ENCODE peak calls at places on chromosomes 13 and 19, in ten cellular contexts. One of them, this sample, is unnamed.

GRCh38 chr13:36297259-36297599 is 385 bp downstream of the CCDC169 start:
- DNase-seq in amygdala: no peak
- DNase-seq in NCI-H1436: no peak
- DNase-seq in stimulated activated CD4-positive, alpha-beta T cell treated with anti-CD3 and anti-CD28 coated beads, Interleukin-1b, Interleukin-23, amount 100 ng/mL, for 1 hour: no peak
- DNase-seq in GM12878: no peak
- DNase-seq in hypothalamus: no peak
- DNase-seq in EL: peak
- DNase-seq in HCT116: no peak
- DNase-seq in PC-3: peak
- DNase-seq in NB4: peak
- DNase-seq in this sample: no peak

GRCh38 chr13:51933466-51934058 is 71.8 kb downstream of the CCDC70 start:
- DNase-seq in amygdala: no peak
- DNase-seq in NCI-H1436: no peak
- DNase-seq in stimulated activated CD4-positive, alpha-beta T cell treated with anti-CD3 and anti-CD28 coated beads, Interleukin-1b, Interleukin-23, amount 100 ng/mL, for 1 hour: no peak
- DNase-seq in GM12878: no peak
- DNase-seq in hypothalamus: no peak
- DNase-seq in EL: no peak
- DNase-seq in HCT116: no peak
- DNase-seq in PC-3: no peak
- DNase-seq in NB4: no peak
- DNase-seq in this sample: no peak

GRCh38 chr19:10226376-10227214 is 4.5 kb downstream of the S1PR2 start:
- DNase-seq in amygdala: peak
- DNase-seq in NCI-H1436: no peak
- DNase-seq in stimulated activated CD4-positive, alpha-beta T cell treated with anti-CD3 and anti-CD28 coated beads, Interleukin-1b, Interleukin-23, amount 100 ng/mL, for 1 hour: no peak
- DNase-seq in GM12878: no peak
- DNase-seq in hypothalamus: no peak
- DNase-seq in EL: peak
- DNase-seq in HCT116: no peak
- DNase-seq in PC-3: no peak
- DNase-seq in NB4: no peak
- DNase-seq in this sample: peak

GRCh38 chr19:6710273-6711077 is 10.0 kb downstream of the C3 start:
- DNase-seq in amygdala: no peak
- DNase-seq in NCI-H1436: no peak
- DNase-seq in stimulated activated CD4-positive, alpha-beta T cell treated with anti-CD3 and anti-CD28 coated beads, Interleukin-1b, Interleukin-23, amount 100 ng/mL, for 1 hour: no peak
- DNase-seq in GM12878: no peak
- DNase-seq in hypothalamus: no peak
- DNase-seq in EL: no peak
- DNase-seq in HCT116: no peak
- DNase-seq in PC-3: peak
- DNase-seq in NB4: no peak
- DNase-seq in this sample: no peak

GRCh38 chr13:107568181-107568580 is 647.2 kb downstream of the LIG4 start:
- DNase-seq in amygdala: no peak
- DNase-seq in NCI-H1436: no peak
- DNase-seq in stimulated activated CD4-positive, alpha-beta T cell treated with anti-CD3 and anti-CD28 coated beads, Interleukin-1b, Interleukin-23, amount 100 ng/mL, for 1 hour: no peak
- DNase-seq in GM12878: no peak
- DNase-seq in hypothalamus: no peak
- DNase-seq in EL: no peak
- DNase-seq in HCT116: no peak
- DNase-seq in PC-3: no peak
- DNase-seq in NB4: no peak
- DNase-seq in this sample: no peak

GRCh38 chr19:45446295-45446694 is 21.5 kb upstream of the FOSB start:
- DNase-seq in amygdala: no peak
- DNase-seq in NCI-H1436: no peak
- DNase-seq in stimulated activated CD4-positive, alpha-beta T cell treated with anti-CD3 and anti-CD28 coated beads, Interleukin-1b, Interleukin-23, amount 100 ng/mL, for 1 hour: no peak
- DNase-seq in GM12878: no peak
- DNase-seq in hypothalamus: no peak
- DNase-seq in EL: peak
- DNase-seq in HCT116: no peak
- DNase-seq in PC-3: peak
- DNase-seq in NB4: peak
- DNase-seq in this sample: no peak

GRCh38 chr19:40165362-40165937 is 25.8 kb upstream of the MAP3K10 start:
- DNase-seq in amygdala: peak
- DNase-seq in NCI-H1436: peak
- DNase-seq in stimulated activated CD4-positive, alpha-beta T cell treated with anti-CD3 and anti-CD28 coated beads, Interleukin-1b, Interleukin-23, amount 100 ng/mL, for 1 hour: peak
- DNase-seq in GM12878: no peak
- DNase-seq in hypothalamus: no peak
- DNase-seq in EL: peak
- DNase-seq in HCT116: peak
- DNase-seq in PC-3: peak
- DNase-seq in NB4: peak
- DNase-seq in this sample: peak

GRCh38 chr19:17262557-17262956 is 2.0 kb downstream of the USHBP1 start:
- DNase-seq in amygdala: no peak
- DNase-seq in NCI-H1436: no peak
- DNase-seq in stimulated activated CD4-positive, alpha-beta T cell treated with anti-CD3 and anti-CD28 coated beads, Interleukin-1b, Interleukin-23, amount 100 ng/mL, for 1 hour: no peak
- DNase-seq in GM12878: no peak
- DNase-seq in hypothalamus: no peak
- DNase-seq in EL: no peak
- DNase-seq in HCT116: no peak
- DNase-seq in PC-3: no peak
- DNase-seq in NB4: no peak
- DNase-seq in this sample: no peak

GRCh38 chr19:35715981-35716734 is 1.6 kb upstream of the KMT2B start:
- DNase-seq in amygdala: peak
- DNase-seq in NCI-H1436: no peak
- DNase-seq in stimulated activated CD4-positive, alpha-beta T cell treated with anti-CD3 and anti-CD28 coated beads, Interleukin-1b, Interleukin-23, amount 100 ng/mL, for 1 hour: no peak
- DNase-seq in GM12878: no peak
- DNase-seq in hypothalamus: peak
- DNase-seq in EL: no peak
- DNase-seq in HCT116: no peak
- DNase-seq in PC-3: peak
- DNase-seq in NB4: peak
- DNase-seq in this sample: peak

GRCh38 chr19:2118438-2118837 is 21.7 kb downstream of the IZUMO4 start:
- DNase-seq in amygdala: no peak
- DNase-seq in NCI-H1436: no peak
- DNase-seq in stimulated activated CD4-positive, alpha-beta T cell treated with anti-CD3 and anti-CD28 coated beads, Interleukin-1b, Interleukin-23, amount 100 ng/mL, for 1 hour: no peak
- DNase-seq in GM12878: no peak
- DNase-seq in hypothalamus: no peak
- DNase-seq in EL: no peak
- DNase-seq in HCT116: no peak
- DNase-seq in PC-3: no peak
- DNase-seq in NB4: no peak
- DNase-seq in this sample: no peak

GRCh38 chr13:99760456-99760855 is 211.1 kb downstream of the ZIC5 start:
- DNase-seq in amygdala: no peak
- DNase-seq in NCI-H1436: no peak
- DNase-seq in stimulated activated CD4-positive, alpha-beta T cell treated with anti-CD3 and anti-CD28 coated beads, Interleukin-1b, Interleukin-23, amount 100 ng/mL, for 1 hour: no peak
- DNase-seq in GM12878: no peak
- DNase-seq in hypothalamus: no peak
- DNase-seq in EL: no peak
- DNase-seq in HCT116: no peak
- DNase-seq in PC-3: no peak
- DNase-seq in NB4: no peak
- DNase-seq in this sample: no peak

GRCh38 chr13:94121686-94122085 is 357.8 kb downstream of the DCT start:
- DNase-seq in amygdala: no peak
- DNase-seq in NCI-H1436: no peak
- DNase-seq in stimulated activated CD4-positive, alpha-beta T cell treated with anti-CD3 and anti-CD28 coated beads, Interleukin-1b, Interleukin-23, amount 100 ng/mL, for 1 hour: no peak
- DNase-seq in GM12878: no peak
- DNase-seq in hypothalamus: no peak
- DNase-seq in EL: peak
- DNase-seq in HCT116: no peak
- DNase-seq in PC-3: peak
- DNase-seq in NB4: no peak
- DNase-seq in this sample: peak